ENCODE peak calls at places on chromosomes 4 and X, in eight cellular contexts. S, K, J, V, U, Q, T and A are unnamed samples.

GRCh38 chr4:125105561-125105960 is 209.2 kb upstream of the FAT4 start:
- DNase-seq in S (no peak), K (no peak), J (no peak), V (no peak), U (no peak), Q (no peak), T (no peak), A (no peak)

GRCh38 chrX:120561634-120562568 is 1.1 kb upstream of the CUL4B start:
- DNase-seq in S (no peak), K (no peak), J (no peak), V (no peak), U (no peak), Q (no peak), T (no peak), A (no peak)

GRCh38 chrX:134388161-134389109 is 71.5 kb upstream of the HPRT1 start:
- DNase-seq in S (no peak), K (no peak), J (no peak), V (no peak), U (no peak), Q (no peak), T (no peak), A (no peak)

GRCh38 chr4:79209822-79210635 is 115.8 kb downstream of the NAA11 start:
- DNase-seq in S (no peak), K (peak; percentile 2), J (no peak), V (no peak), U (no peak), Q (no peak), T (peak; percentile 51), A (no peak)

GRCh38 chr4:145934434-145935047 is 4.1 kb downstream of the ZNF827 start:
- DNase-seq in S (no peak), K (no peak), J (no peak), V (no peak), U (no peak), Q (no peak), T (no peak), A (no peak)

GRCh38 chr4:38145033-38145673 is 185.0 kb downstream of the PTTG2 start:
- DNase-seq in S (no peak), K (no peak), J (no peak), V (no peak), U (no peak), Q (no peak), T (no peak), A (no peak)

GRCh38 chr4:48329976-48330375 is 11.4 kb upstream of the SLAIN2 start:
- DNase-seq in S (no peak), K (peak; percentile 85), J (no peak), V (peak; percentile 61), U (no peak), Q (no peak), T (no peak), A (no peak)

GRCh38 chrX:136941396-136942337 is 61.1 kb upstream of the RBMX start:
- DNase-seq in S (no peak), K (no peak), J (no peak), V (no peak), U (no peak), Q (no peak), T (no peak), A (no peak)

GRCh38 chr4:99715286-99715685 is 57.7 kb upstream of the C4orf54 start:
- DNase-seq in S (no peak), K (no peak), J (no peak), V (no peak), U (no peak), Q (no peak), T (no peak), A (no peak)

GRCh38 chr4:108601517-108601916 is 18.9 kb upstream of the RPL34 start:
- DNase-seq in S (no peak), K (no peak), J (no peak), V (no peak), U (no peak), Q (no peak), T (no peak), A (no peak)

GRCh38 chrX:150361777-150362351 is 1.3 kb upstream of the MAMLD1 start:
- DNase-seq in S (no peak), K (no peak), J (peak; percentile 13), V (no peak), U (peak; percentile 22), Q (no peak), T (no peak), A (peak; percentile 3)

GRCh38 chr4:82891728-82892466 is 944 bp upstream of the SEC31A start:
- DNase-seq in S (no peak), K (no peak), J (no peak), V (no peak), U (no peak), Q (no peak), T (no peak), A (no peak)